ENCODE peak calls at places on chromosomes 12 and 14, in ten cellular contexts. One of them, this sample, is unnamed.

GRCh38 chr14:78885884-78886283 is 715.7 kb downstream of the NRXN3 start:
- DNase-seq in CD8-positive, alpha-beta T cell: no peak
- DNase-seq in astrocyte of the cerebellum: no peak
- DNase-seq in skeletal muscle cell: no peak
- DNase-seq in mesenchymal stem cell: no peak
- DNase-seq in kidney: no peak
- DNase-seq in mucosa of descending colon: no peak
- DNase-seq in tibial nerve: no peak
- DNase-seq in heart left ventricle: no peak
- DNase-seq in colonic mucosa: no peak
- DNase-seq in this sample: no peak

GRCh38 chr12:10965511-10965910 is 21.2 kb downstream of the TAS2R50 start:
- DNase-seq in CD8-positive, alpha-beta T cell: no peak
- DNase-seq in astrocyte of the cerebellum: no peak
- DNase-seq in skeletal muscle cell: no peak
- DNase-seq in mesenchymal stem cell: no peak
- DNase-seq in kidney: no peak
- DNase-seq in mucosa of descending colon: no peak
- DNase-seq in tibial nerve: no peak
- DNase-seq in heart left ventricle: no peak
- DNase-seq in colonic mucosa: no peak
- DNase-seq in this sample: no peak

GRCh38 chr14:59228416-59228815 is 39.9 kb downstream of the DAAM1 start:
- DNase-seq in CD8-positive, alpha-beta T cell: no peak
- DNase-seq in astrocyte of the cerebellum: no peak
- DNase-seq in skeletal muscle cell: no peak
- DNase-seq in mesenchymal stem cell: peak
- DNase-seq in kidney: no peak
- DNase-seq in mucosa of descending colon: no peak
- DNase-seq in tibial nerve: no peak
- DNase-seq in heart left ventricle: no peak
- DNase-seq in colonic mucosa: no peak
- DNase-seq in this sample: peak

GRCh38 chr12:65827827-65828231 is 3.5 kb downstream of the HMGA2 start:
- DNase-seq in CD8-positive, alpha-beta T cell: no peak
- DNase-seq in astrocyte of the cerebellum: no peak
- DNase-seq in skeletal muscle cell: no peak
- DNase-seq in mesenchymal stem cell: peak
- DNase-seq in kidney: no peak
- DNase-seq in mucosa of descending colon: no peak
- DNase-seq in tibial nerve: no peak
- DNase-seq in heart left ventricle: no peak
- DNase-seq in colonic mucosa: no peak
- DNase-seq in this sample: no peak

GRCh38 chr12:127144770-127145169 is 1122.2 kb upstream of the TMEM132C start:
- DNase-seq in CD8-positive, alpha-beta T cell: no peak
- DNase-seq in astrocyte of the cerebellum: no peak
- DNase-seq in skeletal muscle cell: no peak
- DNase-seq in mesenchymal stem cell: no peak
- DNase-seq in kidney: no peak
- DNase-seq in mucosa of descending colon: no peak
- DNase-seq in tibial nerve: no peak
- DNase-seq in heart left ventricle: no peak
- DNase-seq in colonic mucosa: no peak
- DNase-seq in this sample: no peak

GRCh38 chr14:91369628-91370445 is 47.8 kb downstream of the CCDC88C start:
- DNase-seq in CD8-positive, alpha-beta T cell: no peak
- DNase-seq in astrocyte of the cerebellum: no peak
- DNase-seq in skeletal muscle cell: no peak
- DNase-seq in mesenchymal stem cell: no peak
- DNase-seq in kidney: no peak
- DNase-seq in mucosa of descending colon: no peak
- DNase-seq in tibial nerve: no peak
- DNase-seq in heart left ventricle: no peak
- DNase-seq in colonic mucosa: no peak
- DNase-seq in this sample: no peak

GRCh38 chr12:117202033-117202432 is 11.8 kb upstream of the FBXO21 start:
- DNase-seq in CD8-positive, alpha-beta T cell: no peak
- DNase-seq in astrocyte of the cerebellum: no peak
- DNase-seq in skeletal muscle cell: no peak
- DNase-seq in mesenchymal stem cell: no peak
- DNase-seq in kidney: no peak
- DNase-seq in mucosa of descending colon: no peak
- DNase-seq in tibial nerve: no peak
- DNase-seq in heart left ventricle: no peak
- DNase-seq in colonic mucosa: no peak
- DNase-seq in this sample: no peak

GRCh38 chr14:89417111-89417468 is at the start of gene FOXN3:
- DNase-seq in CD8-positive, alpha-beta T cell: peak
- DNase-seq in astrocyte of the cerebellum: peak
- DNase-seq in skeletal muscle cell: peak
- DNase-seq in mesenchymal stem cell: peak
- DNase-seq in kidney: peak
- DNase-seq in mucosa of descending colon: peak
- DNase-seq in tibial nerve: peak
- DNase-seq in heart left ventricle: peak
- DNase-seq in colonic mucosa: peak
- DNase-seq in this sample: no peak

GRCh38 chr12:32217354-32218310 is 111.0 kb downstream of the BICD1 start:
- DNase-seq in CD8-positive, alpha-beta T cell: no peak
- DNase-seq in astrocyte of the cerebellum: peak
- DNase-seq in skeletal muscle cell: peak
- DNase-seq in mesenchymal stem cell: no peak
- DNase-seq in kidney: no peak
- DNase-seq in mucosa of descending colon: no peak
- DNase-seq in tibial nerve: peak
- DNase-seq in heart left ventricle: no peak
- DNase-seq in colonic mucosa: no peak
- DNase-seq in this sample: peak

GRCh38 chr12:7327913-7328312 is 24.0 kb downstream of the ACSM4 start:
- DNase-seq in CD8-positive, alpha-beta T cell: no peak
- DNase-seq in astrocyte of the cerebellum: no peak
- DNase-seq in skeletal muscle cell: no peak
- DNase-seq in mesenchymal stem cell: no peak
- DNase-seq in kidney: no peak
- DNase-seq in mucosa of descending colon: no peak
- DNase-seq in tibial nerve: no peak
- DNase-seq in heart left ventricle: no peak
- DNase-seq in colonic mucosa: no peak
- DNase-seq in this sample: no peak

DNA sequence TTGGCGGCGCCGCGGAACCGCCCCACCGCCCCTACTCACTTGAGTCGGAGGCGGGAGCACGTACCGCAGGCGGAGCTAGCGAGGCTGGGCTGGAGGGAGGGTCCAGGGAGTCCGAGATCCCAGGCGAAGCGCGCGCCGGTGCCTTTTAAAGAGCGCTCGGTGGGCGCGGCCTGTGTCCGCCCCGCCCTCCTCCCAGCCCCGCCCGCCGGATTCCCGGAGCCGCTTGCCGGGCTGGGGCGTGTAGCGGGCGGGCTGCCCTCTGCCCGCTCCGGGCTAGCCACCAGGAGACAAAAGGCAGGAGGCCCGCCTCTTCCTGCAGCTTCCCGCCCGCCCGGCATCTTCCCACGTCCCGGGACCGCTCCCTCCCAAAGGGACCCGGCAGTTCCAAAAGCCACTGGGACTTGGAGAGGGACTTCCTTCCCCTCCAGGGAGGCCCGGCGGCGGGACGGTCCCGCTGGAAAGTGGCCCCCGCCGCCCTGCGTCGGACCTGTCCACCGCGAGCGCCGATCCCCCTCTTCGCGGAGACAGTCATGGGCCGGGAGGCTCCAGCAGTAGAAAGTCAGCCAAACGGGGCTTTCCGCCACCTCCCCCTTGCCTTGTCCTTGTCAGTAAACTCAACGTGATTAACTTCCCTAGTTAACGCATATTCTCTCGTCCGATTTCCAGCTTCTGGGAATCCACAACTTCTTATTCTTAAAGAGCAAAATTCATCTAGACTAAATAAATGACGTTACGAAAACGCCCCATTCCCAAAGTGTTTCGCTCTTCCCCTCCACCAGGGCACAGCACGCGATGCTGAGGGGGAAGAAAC is at the start of gene CSRP2:
- DNase-seq in CD8-positive, alpha-beta T cell: peak
- DNase-seq in astrocyte of the cerebellum: peak
- DNase-seq in skeletal muscle cell: no peak
- DNase-seq in mesenchymal stem cell: peak
- DNase-seq in kidney: peak
- DNase-seq in mucosa of descending colon: peak
- DNase-seq in tibial nerve: peak
- DNase-seq in heart left ventricle: peak
- DNase-seq in colonic mucosa: peak
- DNase-seq in this sample: no peak
- H3K4me3 ChIP-seq in CD8-positive, alpha-beta T cell: peak
- H3K4me3 ChIP-seq in astrocyte of the cerebellum: peak
- H3K4me3 ChIP-seq in skeletal muscle cell: peak
- H3K4me3 ChIP-seq in mesenchymal stem cell: peak
- H3K4me3 ChIP-seq in kidney: peak
- H3K4me3 ChIP-seq in mucosa of descending colon: peak
- H3K4me3 ChIP-seq in tibial nerve: peak
- H3K4me3 ChIP-seq in heart left ventricle: peak
- H3K4me3 ChIP-seq in colonic mucosa: peak
- H3K4me3 ChIP-seq in this sample: peak

DNA sequence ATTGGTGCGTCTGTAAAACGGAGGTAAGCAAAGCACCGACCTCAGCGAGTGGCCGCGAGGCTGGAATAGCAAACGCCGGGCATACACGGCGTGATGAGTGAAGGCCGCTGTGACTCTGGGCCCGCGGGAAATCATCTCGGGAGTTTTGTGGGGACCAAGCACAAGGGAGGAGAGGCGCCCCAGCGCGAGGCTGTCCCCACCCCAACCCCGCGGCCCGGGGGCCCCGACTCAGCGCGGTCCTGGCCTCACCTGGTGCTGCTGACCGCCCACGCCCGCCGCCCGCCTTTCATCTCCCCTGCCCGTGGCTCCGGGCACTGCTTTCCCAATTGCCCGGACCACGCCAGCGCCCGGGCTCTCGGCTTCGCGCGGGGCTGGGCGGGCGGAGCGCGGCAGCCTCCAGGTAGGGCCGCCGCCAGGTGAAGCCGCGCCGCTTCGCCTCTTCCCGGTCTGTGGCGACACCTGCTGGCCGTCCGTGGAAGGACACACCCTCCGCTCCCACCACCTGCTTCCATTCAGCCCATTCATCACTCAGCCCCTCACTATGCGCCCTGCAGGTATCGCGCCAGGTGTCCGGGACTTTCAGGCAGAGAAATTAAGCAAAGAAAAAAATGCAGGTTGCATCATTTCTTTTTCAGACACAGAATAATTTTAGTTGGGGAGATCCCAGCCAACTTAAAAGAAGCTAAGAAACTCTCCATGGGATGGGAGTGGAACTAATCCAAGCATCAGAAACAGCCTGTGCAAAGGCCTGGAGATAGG is 360.4 kb downstream of the MED13L start:
- DNase-seq in CD8-positive, alpha-beta T cell: peak
- DNase-seq in astrocyte of the cerebellum: no peak
- DNase-seq in skeletal muscle cell: no peak
- DNase-seq in mesenchymal stem cell: no peak
- DNase-seq in kidney: peak
- DNase-seq in mucosa of descending colon: peak
- DNase-seq in tibial nerve: peak
- DNase-seq in heart left ventricle: peak
- DNase-seq in colonic mucosa: peak
- DNase-seq in this sample: no peak
- H3K4me3 ChIP-seq in CD8-positive, alpha-beta T cell: no peak
- H3K4me3 ChIP-seq in astrocyte of the cerebellum: no peak
- H3K4me3 ChIP-seq in skeletal muscle cell: peak
- H3K4me3 ChIP-seq in mesenchymal stem cell: no peak
- H3K4me3 ChIP-seq in kidney: no peak
- H3K4me3 ChIP-seq in mucosa of descending colon: no peak
- H3K4me3 ChIP-seq in tibial nerve: no peak
- H3K4me3 ChIP-seq in heart left ventricle: no peak
- H3K4me3 ChIP-seq in colonic mucosa: no peak
- H3K4me3 ChIP-seq in this sample: peak

DNA sequence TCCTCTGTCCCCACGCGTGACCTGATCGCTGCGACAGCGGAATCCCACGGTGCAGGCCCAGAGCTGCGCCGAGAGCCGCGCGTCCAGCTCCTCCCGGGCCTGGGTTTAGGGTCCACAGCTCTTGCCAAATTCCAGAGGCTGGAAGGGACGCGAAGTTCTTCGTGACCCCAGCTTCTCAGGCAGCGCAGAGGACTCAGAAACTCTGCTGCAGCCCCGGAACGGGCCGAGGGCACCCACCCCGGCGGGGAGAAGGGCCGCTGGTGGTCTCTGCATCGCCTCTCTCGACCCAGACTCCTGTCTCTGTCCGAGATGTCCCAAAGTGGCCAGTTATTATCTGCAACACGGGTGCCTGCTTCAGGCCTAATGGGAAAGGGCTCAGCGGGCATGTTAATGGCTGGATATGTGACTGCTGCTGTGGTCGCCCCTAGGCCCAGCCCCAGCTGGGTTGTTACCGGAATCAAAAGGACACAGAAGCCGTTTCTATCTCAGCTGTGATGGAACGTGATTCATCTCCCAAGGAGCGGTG is 236.4 kb downstream of the VRK1 start:
- DNase-seq in CD8-positive, alpha-beta T cell: no peak
- DNase-seq in astrocyte of the cerebellum: no peak
- DNase-seq in skeletal muscle cell: no peak
- DNase-seq in mesenchymal stem cell: no peak
- DNase-seq in kidney: no peak
- DNase-seq in mucosa of descending colon: no peak
- DNase-seq in tibial nerve: no peak
- DNase-seq in heart left ventricle: no peak
- DNase-seq in colonic mucosa: no peak
- DNase-seq in this sample: no peak
- H3K4me3 ChIP-seq in CD8-positive, alpha-beta T cell: peak
- H3K4me3 ChIP-seq in astrocyte of the cerebellum: peak
- H3K4me3 ChIP-seq in skeletal muscle cell: no peak
- H3K4me3 ChIP-seq in mesenchymal stem cell: no peak
- H3K4me3 ChIP-seq in kidney: no peak
- H3K4me3 ChIP-seq in mucosa of descending colon: no peak
- H3K4me3 ChIP-seq in tibial nerve: no peak
- H3K4me3 ChIP-seq in heart left ventricle: no peak
- H3K4me3 ChIP-seq in colonic mucosa: no peak
- H3K4me3 ChIP-seq in this sample: no peak

DNA sequence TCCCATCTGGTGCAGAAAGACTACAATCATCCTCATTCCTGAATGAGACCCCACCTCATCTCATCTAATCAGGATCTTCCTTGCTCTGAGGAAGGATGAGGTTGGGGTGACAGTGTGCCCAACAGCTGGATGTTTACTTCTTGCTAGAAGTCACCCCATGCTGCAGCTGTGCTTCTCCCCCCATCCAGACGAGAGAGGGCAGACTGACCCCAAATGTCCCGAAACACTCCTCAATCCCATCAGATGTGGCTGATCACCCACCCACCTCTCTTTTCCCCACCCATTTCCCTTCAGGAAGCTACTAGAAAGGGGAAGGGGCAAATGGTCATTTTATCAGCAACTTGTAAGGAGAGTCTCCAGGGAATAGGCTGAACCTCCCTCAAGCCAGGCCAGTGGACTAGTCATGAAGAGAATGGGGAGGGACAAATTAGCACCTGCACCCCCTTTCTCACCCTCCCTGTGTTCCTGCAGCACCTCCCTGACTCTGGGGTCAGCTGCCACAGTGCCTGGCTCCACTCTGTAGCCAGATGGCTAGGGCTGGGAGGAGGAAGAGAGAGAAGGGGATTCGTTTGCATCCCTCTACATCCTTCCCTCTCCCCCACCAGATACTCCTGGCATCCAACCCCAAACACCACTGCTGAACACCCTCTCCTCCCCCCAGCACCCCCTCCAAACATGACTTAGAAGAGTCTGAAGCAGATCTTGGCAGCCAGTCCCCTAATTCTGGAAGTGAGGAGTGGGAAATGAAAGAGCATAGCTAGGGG is 2.8 kb upstream of the BAZ2A start:
- DNase-seq in CD8-positive, alpha-beta T cell: no peak
- DNase-seq in astrocyte of the cerebellum: no peak
- DNase-seq in skeletal muscle cell: no peak
- DNase-seq in mesenchymal stem cell: peak
- DNase-seq in kidney: no peak
- DNase-seq in mucosa of descending colon: no peak
- DNase-seq in tibial nerve: no peak
- DNase-seq in heart left ventricle: no peak
- DNase-seq in colonic mucosa: no peak
- DNase-seq in this sample: no peak
- H3K4me3 ChIP-seq in CD8-positive, alpha-beta T cell: peak
- H3K4me3 ChIP-seq in astrocyte of the cerebellum: peak
- H3K4me3 ChIP-seq in skeletal muscle cell: peak
- H3K4me3 ChIP-seq in mesenchymal stem cell: peak
- H3K4me3 ChIP-seq in kidney: peak
- H3K4me3 ChIP-seq in mucosa of descending colon: no peak
- H3K4me3 ChIP-seq in tibial nerve: peak
- H3K4me3 ChIP-seq in heart left ventricle: peak
- H3K4me3 ChIP-seq in colonic mucosa: peak
- H3K4me3 ChIP-seq in this sample: peak

This sample was measured in BJ.